ENCODE peak calls at places on chromosomes 5 and 9, in five cellular contexts. K, Z, Y, D and X are unnamed samples.
A peak's percentile ranks its signal among the peaks of the same experiment; 100 is the strongest.

GRCh38 chr9:134585746-134586706 is 55.6 kb upstream of the COL5A1 start:
- DNase-seq in D (peak; percentile 46), K (peak; percentile 49), Y (no peak), Z (peak; percentile 71), X (no peak)

GRCh38 chr5:38613992-38614836 is 57.8 kb upstream of the LIFR start:
- DNase-seq in Z (no peak), Y (no peak), K (no peak), D (no peak), X (no peak)

GRCh38 chr5:2666081-2666480 is 85.4 kb downstream of the IRX2 start:
- DNase-seq in Z (no peak), K (no peak), D (no peak), Y (no peak), X (no peak)

GRCh38 chr9:133951265-133951664 is 40.9 kb downstream of the VAV2 start:
- DNase-seq in D (no peak), Z (no peak), K (no peak), Y (peak; percentile 21), X (no peak)

GRCh38 chr5:178994580-178995340 is at the start of gene GRM6:
- DNase-seq in Z (peak; percentile 5), D (no peak), K (no peak), Y (no peak), X (no peak)

GRCh38 chr5:91224459-91224858 is 158.7 kb downstream of the ARRDC3 start:
- DNase-seq in Z (no peak), K (no peak), Y (no peak), D (peak; percentile 57), X (no peak)

GRCh38 chr5:111254613-111255012 is 30.4 kb downstream of the CAMK4 start:
- DNase-seq in K (no peak), D (no peak), Z (no peak), Y (no peak), X (no peak)

GRCh38 chr9:70392189-70392588 is 22.3 kb downstream of the KLF9 start:
- DNase-seq in Y (no peak), D (no peak), Z (no peak), K (no peak), X (no peak)

GRCh38 chr5:125424374-125424773 is 677.9 kb upstream of the ZNF608 start:
- DNase-seq in Y (no peak), D (no peak), Z (no peak), K (no peak), X (no peak)

GRCh38 chr9:95363051-95363841 is 45.7 kb upstream of the FANCC start:
- DNase-seq in Z (no peak), K (no peak), D (no peak), Y (no peak), X (no peak)